ENCODE peak calls at places on chromosomes 13 and 19, in ten cellular contexts. E, I, L, K, Q, T, A, R, V and D are unnamed samples.

GRCh38 chr19:56476671-56477428 is at the start of gene ZNF667:
- DNase-seq in E (no peak), I (peak), L (no peak), K (peak), Q (no peak), T (peak), A (no peak), R (no peak), V (peak), D (no peak)

GRCh38 chr19:1524972-1525325 is 1.1 kb downstream of the PLK5 start:
- DNase-seq in E (no peak), I (no peak), L (no peak), K (no peak), Q (no peak), T (no peak), A (no peak), R (no peak), V (no peak), D (no peak)

GRCh38 chr13:36207672-36208071 is 6.7 kb downstream of the SOHLH2 start:
- DNase-seq in E (no peak), I (no peak), L (no peak), K (no peak), Q (no peak), T (no peak), A (no peak), R (no peak), V (no peak), D (no peak)

GRCh38 chr19:1169921-1170885 is 3.9 kb downstream of the SBNO2 start:
- DNase-seq in E (no peak), I (no peak), L (peak), K (no peak), Q (no peak), T (peak), A (no peak), R (peak), V (peak), D (peak)

GRCh38 chr13:93723316-93723715 is 496.7 kb downstream of the GPC6 start:
- DNase-seq in E (no peak), I (no peak), L (no peak), K (no peak), Q (no peak), T (peak), A (no peak), R (no peak), V (peak), D (no peak)

GRCh38 chr19:18273566-18274302 is 518 bp downstream of the IQCN start:
- DNase-seq in E (no peak), I (no peak), L (no peak), K (no peak), Q (no peak), T (no peak), A (no peak), R (peak), V (no peak), D (no peak)

GRCh38 chr13:42223681-42224080 is 48.3 kb upstream of the AKAP11 start:
- DNase-seq in E (no peak), I (no peak), L (no peak), K (no peak), Q (no peak), T (no peak), A (no peak), R (no peak), V (no peak), D (no peak)

GRCh38 chr13:35014606-35015005 is 72.5 kb downstream of the NBEA start:
- DNase-seq in E (no peak), I (no peak), L (no peak), K (no peak), Q (peak), T (no peak), A (no peak), R (no peak), V (no peak), D (no peak)

GRCh38 chr19:29943615-29944014 is 1.6 kb downstream of the URI1 start:
- DNase-seq in E (peak), I (no peak), L (no peak), K (no peak), Q (no peak), T (no peak), A (no peak), R (no peak), V (no peak), D (no peak)
- H3K27ac ChIP-seq in E (peak), I (peak), L (peak), K (no peak), Q (no peak), T (no peak), A (no peak), R (no peak), V (no peak), D (no peak)

GRCh38 chr19:11982526-11982925 is 17.7 kb downstream of the ZNF763 start:
- DNase-seq in E (no peak), I (no peak), L (no peak), K (no peak), Q (no peak), T (no peak), A (no peak), R (no peak), V (no peak), D (no peak)

GRCh38 chr19:11989112-11989456 is 24.2 kb downstream of the ZNF763 start:
- DNase-seq in E (no peak), I (no peak), L (no peak), K (no peak), Q (no peak), T (no peak), A (no peak), R (no peak), V (no peak), D (no peak)

GRCh38 chr19:11987405-11988231 is 22.8 kb downstream of the ZNF763 start:
- DNase-seq in E (no peak), I (peak), L (peak), K (peak), Q (peak), T (peak), A (peak), R (peak), V (peak), D (peak)

GRCh38 chr19:11986754-11987153 is 21.9 kb downstream of the ZNF763 start:
- DNase-seq in E (no peak), I (no peak), L (no peak), K (no peak), Q (no peak), T (no peak), A (no peak), R (no peak), V (no peak), D (no peak)

GRCh38 chr19:11984986-11985385 is 20.1 kb downstream of the ZNF763 start:
- DNase-seq in E (no peak), I (no peak), L (no peak), K (no peak), Q (peak), T (no peak), A (no peak), R (no peak), V (no peak), D (no peak)
- TF ChIP-seq CTCF in E (no peak), I (no peak), L (no peak), K (no peak), Q (peak), T (no peak), A (no peak), R (no peak), V (no peak), D (peak)

DNA sequence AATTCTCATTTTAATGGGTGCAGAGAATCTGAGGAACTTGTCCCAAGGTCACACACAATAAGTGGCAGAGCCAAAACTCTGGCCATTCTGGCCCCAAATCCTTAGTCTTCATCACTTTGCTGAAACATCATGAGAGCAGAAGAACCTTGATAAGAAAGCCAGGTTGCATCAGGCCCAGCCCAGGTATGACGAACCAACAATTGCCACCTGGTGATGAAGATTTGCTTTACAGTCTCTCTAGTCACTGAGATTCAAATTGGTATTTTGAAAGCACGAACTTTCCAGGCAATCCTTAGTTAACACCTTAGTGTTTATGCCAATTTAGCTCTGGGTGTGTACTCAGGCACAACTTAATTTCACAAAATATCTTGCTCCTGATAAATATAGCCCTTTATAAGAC is 502.7 kb upstream of the HTR2A start:
- DNase-seq in E (no peak), I (no peak), L (no peak), K (no peak), Q (peak), T (no peak), A (no peak), R (no peak), V (no peak), D (no peak)
- H3K4me3 ChIP-seq in E (no peak), I (no peak), L (no peak), K (no peak), Q (no peak), T (no peak), A (no peak), R (no peak), V (no peak), D (no peak)

GRCh38 chr13:28981530-28981929 is 161.4 kb downstream of the MTUS2 start:
- DNase-seq in E (no peak), I (no peak), L (no peak), K (no peak), Q (no peak), T (no peak), A (no peak), R (no peak), V (no peak), D (no peak)

GRCh38 chr13:28984825-28985224 is 164.7 kb downstream of the MTUS2 start:
- DNase-seq in E (no peak), I (no peak), L (no peak), K (no peak), Q (no peak), T (no peak), A (no peak), R (no peak), V (no peak), D (no peak)

GRCh38 chr13:28984326-28984725 is 164.2 kb downstream of the MTUS2 start:
- DNase-seq in E (no peak), I (no peak), L (no peak), K (no peak), Q (no peak), T (no peak), A (no peak), R (no peak), V (no peak), D (no peak)

GRCh38 chr13:28978574-28978973 is 158.4 kb downstream of the MTUS2 start:
- DNase-seq in E (no peak), I (no peak), L (no peak), K (no peak), Q (no peak), T (no peak), A (no peak), R (no peak), V (no peak), D (no peak)

GRCh38 chr13:28983661-28984060 is 163.5 kb downstream of the MTUS2 start:
- DNase-seq in E (no peak), I (peak), L (no peak), K (peak), Q (peak), T (no peak), A (no peak), R (no peak), V (no peak), D (no peak)
- H3K27ac ChIP-seq in E (no peak), I (no peak), L (no peak), K (no peak), Q (no peak), T (no peak), A (no peak), R (no peak), V (no peak), D (no peak)

GRCh38 chr19:13597625-13598024 is 91.3 kb upstream of the CACNA1A start:
- DNase-seq in E (no peak), I (peak), L (no peak), K (peak), Q (peak), T (peak), A (peak), R (peak), V (peak), D (peak)
- TF ChIP-seq CTCF in E (peak), I (peak), L (peak), K (no peak), Q (peak), T (peak), A (peak), R (peak), V (peak), D (peak)